ENCODE peak calls at places on chromosomes 1 and 21, in four cellular contexts. One of them, this sample, is unnamed.

GRCh38 chr1:109467301-109467777 is 993 bp downstream of the SYPL2 start:
- ATAC-seq in activated T-cell treated with anti-CD3 and anti-CD28 coated beads, Interleukin-2, amount 50 U/mL, for 4 hours: no peak
- ATAC-seq in CD4-positive, alpha-beta T cell: no peak
- ATAC-seq in heart left ventricle: peak; percentile 58
- ATAC-seq in this sample: no peak

GRCh38 chr21:42794551-42794950 is 84.8 kb downstream of the WDR4 start:
- ATAC-seq in heart left ventricle: no peak
- ATAC-seq in activated T-cell treated with anti-CD3 and anti-CD28 coated beads, Interleukin-2, amount 50 U/mL, for 4 hours: no peak
- ATAC-seq in CD4-positive, alpha-beta T cell: no peak
- ATAC-seq in this sample: no peak

GRCh38 chr1:58746757-58747156 is 37.1 kb downstream of the JUN start:
- ATAC-seq in heart left ventricle: no peak
- ATAC-seq in CD4-positive, alpha-beta T cell: no peak
- ATAC-seq in activated T-cell treated with anti-CD3 and anti-CD28 coated beads, Interleukin-2, amount 50 U/mL, for 4 hours: no peak
- ATAC-seq in this sample: no peak

GRCh38 chr1:221344693-221345092 is 397.2 kb downstream of the DUSP10 start:
- ATAC-seq in CD4-positive, alpha-beta T cell: no peak
- ATAC-seq in heart left ventricle: no peak
- ATAC-seq in activated T-cell treated with anti-CD3 and anti-CD28 coated beads, Interleukin-2, amount 50 U/mL, for 4 hours: no peak
- ATAC-seq in this sample: no peak

GRCh38 chr1:151828931-151829330 is 2.7 kb downstream of the RORC start:
- ATAC-seq in activated T-cell treated with anti-CD3 and anti-CD28 coated beads, Interleukin-2, amount 50 U/mL, for 4 hours: no peak
- ATAC-seq in heart left ventricle: peak; percentile 18
- ATAC-seq in CD4-positive, alpha-beta T cell: no peak
- ATAC-seq in this sample: no peak

GRCh38 chr1:116268211-116268610 is 104.8 kb upstream of the ATP1A1 start:
- ATAC-seq in activated T-cell treated with anti-CD3 and anti-CD28 coated beads, Interleukin-2, amount 50 U/mL, for 4 hours: no peak
- ATAC-seq in heart left ventricle: no peak
- ATAC-seq in CD4-positive, alpha-beta T cell: no peak
- ATAC-seq in this sample: no peak

GRCh38 chr1:229410370-229410691 is 23.6 kb downstream of the ACTA1 start:
- ATAC-seq in heart left ventricle: no peak
- ATAC-seq in CD4-positive, alpha-beta T cell: no peak
- ATAC-seq in activated T-cell treated with anti-CD3 and anti-CD28 coated beads, Interleukin-2, amount 50 U/mL, for 4 hours: no peak
- ATAC-seq in this sample: no peak

GRCh38 chr1:88774151-88774556 is 90.1 kb downstream of the PKN2 start:
- ATAC-seq in heart left ventricle: no peak
- ATAC-seq in activated T-cell treated with anti-CD3 and anti-CD28 coated beads, Interleukin-2, amount 50 U/mL, for 4 hours: peak; percentile 89
- ATAC-seq in CD4-positive, alpha-beta T cell: no peak
- ATAC-seq in this sample: peak; percentile 92

GRCh38 chr1:223515915-223516314 is 122.7 kb downstream of the CCDC185 start:
- ATAC-seq in activated T-cell treated with anti-CD3 and anti-CD28 coated beads, Interleukin-2, amount 50 U/mL, for 4 hours: peak; percentile 25
- ATAC-seq in CD4-positive, alpha-beta T cell: peak; percentile 47
- ATAC-seq in heart left ventricle: no peak
- ATAC-seq in this sample: no peak

GRCh38 chr1:208137144-208137682 is 107.0 kb downstream of the PLXNA2 start:
- ATAC-seq in activated T-cell treated with anti-CD3 and anti-CD28 coated beads, Interleukin-2, amount 50 U/mL, for 4 hours: no peak
- ATAC-seq in CD4-positive, alpha-beta T cell: no peak
- ATAC-seq in heart left ventricle: no peak
- ATAC-seq in this sample: no peak

This sample was measured in activated CD4-positive, CD25-positive, alpha-beta regulatory T cell treated with anti-CD3 and anti-CD28 coated beads, Interleukin-2, amount 50 U/mL, for 24 hours.